ENCODE peak calls at places on chromosomes 7 and 10, in four cellular contexts. D is NCI-H1105, M is T-helper 2 cell, A is small intestine. P is an unnamed sample.

GRCh38 chr7:2920956-2921708 is 77.0 kb upstream of the GNA12 start:
- DNase-seq in D (no peak), M (no peak), A (no peak), P (no peak)

GRCh38 chr7:727806-728460 is 852 bp upstream of the PRKAR1B start:
- DNase-seq in D (no peak), M (no peak), A (no peak), P (no peak)

GRCh38 chr10:107626862-107627261 is 462.4 kb upstream of the SORCS1 start:
- DNase-seq in D (no peak), M (no peak), A (peak), P (no peak)

GRCh38 chr7:128775744-128776474 is at the start of gene OPN1SW:
- DNase-seq in D (no peak), M (no peak), A (no peak), P (no peak)

GRCh38 chr7:107691713-107692112 is 31.1 kb downstream of the SLC26A4 start:
- DNase-seq in D (no peak), M (no peak), A (no peak), P (no peak)

GRCh38 chr10:102195301-102195870 is 30.7 kb upstream of the ELOVL3 start:
- DNase-seq in D (no peak), M (no peak), A (no peak), P (no peak)

GRCh38 chr7:16929146-16929762 is 47.5 kb upstream of the AGR3 start:
- DNase-seq in D (no peak), M (peak), A (no peak), P (no peak)

GRCh38 chr10:33139191-33139646 is 181.2 kb upstream of the ITGB1 start:
- DNase-seq in D (no peak), M (peak), A (no peak), P (no peak)

GRCh38 chr10:110354322-110354766 is 49.6 kb upstream of the SMNDC1 start:
- DNase-seq in D (no peak), M (peak), A (peak), P (peak)

GRCh38 chr7:107836237-107837144 is 33.5 kb upstream of the SLC26A3 start:
- DNase-seq in D (no peak), M (no peak), A (peak), P (no peak)

GRCh38 chr10:133388265-133388972 is 5.5 kb upstream of the MTG1 start:
- DNase-seq in D (no peak), M (peak), A (no peak), P (peak)

GRCh38 chr7:27958933-27959548 is 219.1 kb downstream of the TAX1BP1 start:
- DNase-seq in D (no peak), M (no peak), A (no peak), P (no peak)

GRCh38 chr10:35212856-35213255 is 86.2 kb downstream of the CREM start:
- DNase-seq in D (no peak), M (no peak), A (no peak), P (peak)

GRCh38 chr7:7996568-7996967 is 28.0 kb downstream of the GLCCI1 start:
- DNase-seq in D (peak), M (no peak), A (no peak), P (no peak)

GRCh38 chr7:80224416-80224815 is 89.8 kb downstream of the GNAI1 start:
- DNase-seq in D (no peak), M (no peak), A (no peak), P (no peak)

GRCh38 chr7:85186521-85187241 is at the start of gene SEMA3D:
- DNase-seq in D (peak), M (peak), A (peak), P (peak)

GRCh38 chr10:45421231-45422097 is 47.4 kb downstream of the ALOX5 start:
- DNase-seq in D (no peak), M (peak), A (no peak), P (no peak)

GRCh38 chr7:54967384-54967783 is 51.4 kb upstream of the EGFR start:
- DNase-seq in D (no peak), M (no peak), A (no peak), P (no peak)

GRCh38 chr7:36633377-36633776 is 90.9 kb downstream of the AOAH start:
- DNase-seq in D (no peak), M (no peak), A (no peak), P (no peak)

GRCh38 chr7:116584721-116585120 is 59.9 kb downstream of the CAV1 start:
- DNase-seq in D (no peak), M (no peak), A (no peak), P (no peak)

GRCh38 chr7:127336458-127336857 is 56.0 kb downstream of the ZNF800 start:
- DNase-seq in D (no peak), M (no peak), A (no peak), P (no peak)

GRCh38 chr7:49783446-49783845 is 10.0 kb downstream of the VWC2 start:
- DNase-seq in D (no peak), M (no peak), A (no peak), P (peak)

GRCh38 chr10:97279121-97279815 is 13.2 kb downstream of the ARHGAP19 start:
- DNase-seq in D (no peak), M (no peak), A (no peak), P (no peak)

GRCh38 chr10:90319188-90319914 is 538.5 kb downstream of the HTR7 start:
- DNase-seq in D (no peak), M (peak), A (peak), P (peak)

GRCh38 chr7:156234192-156234591 is 406.4 kb upstream of the RNF32 start:
- DNase-seq in D (no peak), M (no peak), A (no peak), P (no peak)

GRCh38 chr10:125457406-125457805 is 225.6 kb downstream of the TEX36 start:
- DNase-seq in D (no peak), M (no peak), A (no peak), P (no peak)

GRCh38 chr7:19491821-19492452 is 216.9 kb downstream of the POLR1F start:
- DNase-seq in D (no peak), M (peak), A (no peak), P (no peak)

GRCh38 chr7:305410-306151 is 15.6 kb downstream of the FOXL3 start:
- DNase-seq in D (no peak), M (no peak), A (no peak), P (no peak)

GRCh38 chr10:45495438-45496152 is 121.6 kb downstream of the ALOX5 start:
- DNase-seq in D (no peak), M (peak), A (peak), P (no peak)

GRCh38 chr7:157540020-157540419 is 203.2 kb downstream of the DNAJB6 start:
- DNase-seq in D (no peak), M (no peak), A (no peak), P (no peak)